ENCODE peak calls at places on chromosomes 2 and 18, in seven cellular contexts. V is breast epithelium, E is PC-3, Y is kidney epithelial cell, A is AG10803, K is fibroblast of the aortic adventitia, Q is astrocyte of the cerebellum. H is an unnamed sample.

GRCh38 chr2:1731963-1732768 is 12.1 kb downstream of the PXDN start:
- DNase-seq in V (no peak), E (no peak), Y (peak), A (peak), K (peak), Q (peak), H (no peak)

GRCh38 chr2:119263025-119263424 is 39.4 kb downstream of the STEAP3 start:
- DNase-seq in V (no peak), E (no peak), Y (no peak), A (no peak), K (no peak), Q (no peak), H (no peak)

GRCh38 chr2:55843096-55843991 is 80.2 kb downstream of the EFEMP1 start:
- DNase-seq in V (no peak), E (peak), Y (peak), A (peak), K (peak), Q (peak), H (peak)

GRCh38 chr18:60350975-60351374 is 21.6 kb downstream of the MC4R start:
- DNase-seq in V (no peak), E (peak), Y (no peak), A (peak), K (no peak), Q (no peak), H (no peak)

GRCh38 chr2:215745316-215745715 is 268.0 kb downstream of the MREG start:
- DNase-seq in V (no peak), E (no peak), Y (no peak), A (no peak), K (no peak), Q (no peak), H (no peak)

GRCh38 chr2:15238028-15238427 is 323.1 kb downstream of the NBAS start:
- DNase-seq in V (no peak), E (no peak), Y (no peak), A (no peak), K (no peak), Q (no peak), H (no peak)

GRCh38 chr2:33476100-33476792 is at the start of gene RASGRP3:
- DNase-seq in V (peak), E (peak), Y (peak), A (peak), K (peak), Q (peak), H (peak)

GRCh38 chr2:4020153-4020552 is 316.8 kb downstream of the DCDC2C start:
- DNase-seq in V (no peak), E (no peak), Y (no peak), A (no peak), K (no peak), Q (no peak), H (no peak)

GRCh38 chr2:216690451-216691209 is 4.7 kb downstream of the IGFBP5 start:
- DNase-seq in V (no peak), E (no peak), Y (no peak), A (peak), K (peak), Q (no peak), H (no peak)

GRCh38 chr2:50065845-50066244 is 911.5 kb upstream of the FSHR start:
- DNase-seq in V (no peak), E (no peak), Y (no peak), A (no peak), K (no peak), Q (no peak), H (no peak)

GRCh38 chr2:235950473-235950809 is 217.7 kb downstream of the GBX2 start:
- DNase-seq in V (no peak), E (no peak), Y (no peak), A (no peak), K (no peak), Q (no peak), H (no peak)

GRCh38 chr2:179344280-179344961 is 79.8 kb upstream of the SESTD1 start:
- DNase-seq in V (no peak), E (peak), Y (no peak), A (peak), K (peak), Q (no peak), H (peak)

GRCh38 chr2:30886101-30886500 is 78.9 kb upstream of the CAPN13 start:
- DNase-seq in V (no peak), E (peak), Y (no peak), A (no peak), K (no peak), Q (no peak), H (no peak)

DNA sequence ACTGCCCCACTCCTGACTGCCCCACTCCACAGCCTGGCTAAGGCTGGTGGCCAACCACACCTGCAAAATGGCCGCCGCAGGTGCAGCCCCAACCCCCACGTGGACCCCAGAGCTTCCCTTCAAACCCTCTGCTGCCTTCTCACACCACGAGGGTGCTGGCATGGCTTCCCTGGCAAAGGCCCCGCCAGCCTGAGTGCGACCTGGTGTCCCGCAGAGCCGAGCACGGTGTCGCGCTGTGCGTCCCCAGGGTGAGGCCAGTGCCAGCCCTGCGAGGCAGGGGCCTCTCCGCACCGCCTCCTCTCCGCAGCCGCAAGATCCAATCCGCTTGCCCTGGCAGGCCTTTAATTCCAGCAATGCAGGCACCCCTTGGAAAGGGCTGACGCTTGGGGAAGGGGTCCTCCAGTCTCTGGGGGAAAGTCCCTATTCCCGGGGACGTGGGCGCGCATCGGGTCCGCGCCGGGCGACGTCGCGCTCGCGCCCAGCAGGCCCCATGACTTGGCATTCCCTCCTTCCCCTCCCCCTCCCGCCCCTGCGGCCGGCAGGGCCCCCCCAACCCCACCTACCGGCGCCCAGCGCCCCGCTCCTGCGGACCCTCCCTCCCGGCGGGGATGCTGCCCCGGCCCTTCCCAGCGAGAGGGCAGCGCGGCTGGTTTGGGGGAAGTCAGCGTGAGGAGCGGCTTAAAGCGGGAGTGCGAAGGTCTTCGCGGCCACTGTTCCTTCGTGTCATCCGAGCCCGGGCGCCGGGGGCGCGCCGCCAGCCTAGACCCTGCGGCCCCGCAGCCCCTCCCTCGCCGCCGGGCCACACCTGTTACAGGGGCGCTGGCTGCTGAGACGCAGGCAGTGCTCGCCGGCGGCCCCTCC is 1.2 kb downstream of the KIF1A start:
- DNase-seq in V (no peak), E (no peak), Y (no peak), A (no peak), K (no peak), Q (no peak), H (no peak)
- H3K4me3 ChIP-seq in V (peak), E (no peak), Y (peak), A (no peak), K (no peak), Q (no peak), H (no peak)

GRCh38 chr2:145186303-145186702 is 666.4 kb upstream of the ZEB2 start:
- DNase-seq in V (no peak), E (no peak), Y (no peak), A (peak), K (peak), Q (no peak), H (no peak)
- TF ChIP-seq CTCF in V (no peak), E (peak), Y (no peak), A (peak), K (no peak), Q (no peak), H (no peak)

GRCh38 chr2:44779793-44780192 is 161.7 kb upstream of the SIX3 start:
- DNase-seq in V (no peak), E (no peak), Y (no peak), A (no peak), K (no peak), Q (no peak), H (no peak)
- H3K4me3 ChIP-seq in V (no peak), E (no peak), Y (no peak), A (no peak), K (no peak), Q (no peak), H (no peak)

GRCh38 chr18:67104700-67105284 is 411.7 kb downstream of the DSEL start:
- DNase-seq in V (no peak), E (peak), Y (peak), A (peak), K (peak), Q (peak), H (peak)
- TF ChIP-seq CTCF in V (peak), E (peak), Y (peak), A (peak), K (peak), Q (peak), H (peak)

H was measured in astrocyte of the spinal cord.